ENCODE peak calls at places on chromosomes 4 and X, in six cellular contexts. X is K562, W is spleen, T is HCT116, D is sigmoid colon, A is transverse colon. B is an unnamed sample.

GRCh38 chrX:141220342-141221008 is 21.8 kb downstream of the SPANXC start:
- DNase-seq in X (no peak), A (no peak), W (no peak), T (no peak), D (no peak), B (no peak)

GRCh38 chrX:40152173-40152705 is 54.5 kb upstream of the BCOR start:
- DNase-seq in D (peak), A (peak), X (peak), W (peak), T (no peak), B (peak)

GRCh38 chrX:151825927-151826471 is 86.7 kb upstream of the MAGEA4 start:
- DNase-seq in X (peak), A (no peak), T (no peak), D (no peak), W (no peak), B (no peak)

GRCh38 chrX:141405878-141406492 is 163.7 kb upstream of the SPANXC start:
- DNase-seq in D (no peak), W (no peak), T (no peak), X (no peak), A (no peak), B (no peak)

GRCh38 chrX:153886915-153887314 is 942 bp upstream of the L1CAM start:
- DNase-seq in X (no peak), T (no peak), D (no peak), A (no peak), W (no peak), B (no peak)

GRCh38 chr4:166014411-166014810 is 141.4 kb downstream of the TLL1 start:
- DNase-seq in T (no peak), W (no peak), D (no peak), X (no peak), A (peak), B (no peak)

GRCh38 chr4:184806246-184806550 is 19.6 kb downstream of the ACSL1 start:
- DNase-seq in W (no peak), T (no peak), X (no peak), D (no peak), A (no peak), B (no peak)

GRCh38 chrX:95076449-95076848 is 1402.4 kb downstream of the FAM133A start:
- DNase-seq in W (no peak), A (no peak), X (peak), D (no peak), T (no peak), B (no peak)

GRCh38 chrX:10450229-10450958 is 170.0 kb downstream of the MID1 start:
- DNase-seq in D (no peak), X (no peak), W (no peak), T (no peak), A (no peak), B (no peak)

GRCh38 chrX:142186103-142186502 is 19.0 kb downstream of the MAGEC2 start:
- DNase-seq in W (no peak), T (no peak), D (no peak), A (no peak), X (no peak), B (no peak)

GRCh38 chrX:96481831-96482230 is 202.8 kb upstream of the DIAPH2 start:
- DNase-seq in A (no peak), X (no peak), W (no peak), T (no peak), D (no peak), B (no peak)

GRCh38 chrX:139213241-139213709 is 317.3 kb upstream of the F9 start:
- DNase-seq in A (no peak), X (peak), T (no peak), W (no peak), D (no peak), B (no peak)

GRCh38 chrX:85052636-85053343 is 49.1 kb downstream of the APOOL start:
- DNase-seq in D (no peak), T (peak), W (no peak), A (no peak), X (peak), B (no peak)

GRCh38 chr4:14428125-14428524 is 574.2 kb upstream of the CPEB2 start:
- DNase-seq in T (no peak), W (no peak), D (no peak), X (no peak), A (no peak), B (no peak)

GRCh38 chr4:94746746-94747145 is 11.0 kb upstream of the BMPR1B start:
- DNase-seq in T (no peak), W (no peak), D (no peak), X (no peak), A (no peak), B (no peak)

GRCh38 chrX:42290608-42291007 is 367.3 kb upstream of the CASK start:
- DNase-seq in T (peak), D (no peak), A (no peak), X (no peak), W (no peak), B (no peak)

GRCh38 chr4:101258782-101259353 is 88.5 kb downstream of the PPP3CA start:
- DNase-seq in W (no peak), T (no peak), X (no peak), A (no peak), D (no peak), B (no peak)

GRCh38 chr4:185463541-185463940 is 8.0 kb downstream of the CCDC110 start:
- DNase-seq in T (no peak), X (no peak), D (no peak), W (no peak), A (no peak), B (no peak)

GRCh38 chr4:82905205-82905604 is 4.7 kb downstream of the THAP9 start:
- DNase-seq in X (no peak), T (no peak), D (no peak), A (no peak), W (no peak), B (no peak)

GRCh38 chr4:80017125-80017854 is 55.7 kb downstream of the ANTXR2 start:
- DNase-seq in W (no peak), D (no peak), T (no peak), A (no peak), X (no peak), B (no peak)

GRCh38 chr4:40837094-40837870 is 87.5 kb downstream of the NSUN7 start:
- DNase-seq in D (peak), A (no peak), W (no peak), T (no peak), X (no peak), B (peak)

GRCh38 chrX:130702867-130703707 is 199.9 kb downstream of the ENOX2 start:
- DNase-seq in X (no peak), T (no peak), W (no peak), D (no peak), A (no peak), B (no peak)

GRCh38 chr4:71338846-71339593 is at the start of gene SLC4A4:
- DNase-seq in W (no peak), D (no peak), A (no peak), T (no peak), X (peak), B (no peak)

GRCh38 chrX:132615396-132616131 is 126.7 kb upstream of the MBNL3 start:
- DNase-seq in D (no peak), W (no peak), A (peak), X (peak), T (peak), B (peak)

GRCh38 chr4:83010522-83011318 is at the start of gene LIN54:
- DNase-seq in A (peak), T (peak), X (peak), W (peak), D (peak), B (peak)

GRCh38 chr4:40247350-40247749 is 50.5 kb downstream of the RHOH start:
- DNase-seq in D (no peak), T (no peak), X (no peak), A (peak), W (peak), B (no peak)

GRCh38 chrX:65266482-65266881 is 268.1 kb downstream of the LAS1L start:
- DNase-seq in D (no peak), T (no peak), X (no peak), A (no peak), W (no peak), B (no peak)

GRCh38 chrX:41956027-41956426 is 32.7 kb upstream of the CASK start:
- DNase-seq in X (peak), D (no peak), T (no peak), W (no peak), A (no peak), B (no peak)

GRCh38 chr4:48472794-48473193 is 10.3 kb upstream of the SLC10A4 start:
- DNase-seq in A (no peak), W (no peak), D (no peak), T (no peak), X (no peak), B (no peak)

GRCh38 chrX:131609480-131609879 is 65.6 kb downstream of the OR13H1 start:
- DNase-seq in X (peak), W (no peak), A (no peak), D (no peak), T (no peak), B (no peak)

GRCh38 chr4:165873298-165874071 is 448 bp downstream of the TLL1 start:
- DNase-seq in W (peak), T (no peak), D (peak), X (no peak), A (no peak), B (peak)

GRCh38 chr4:59258002-59258401 is 1942.1 kb upstream of the ADGRL3 start:
- DNase-seq in X (no peak), D (no peak), A (no peak), W (no peak), T (no peak), B (no peak)
- TF ChIP-seq POLR2A in X (no peak), D (no peak), A (no peak), W (no peak), T (no peak), B (no peak)

DNA sequence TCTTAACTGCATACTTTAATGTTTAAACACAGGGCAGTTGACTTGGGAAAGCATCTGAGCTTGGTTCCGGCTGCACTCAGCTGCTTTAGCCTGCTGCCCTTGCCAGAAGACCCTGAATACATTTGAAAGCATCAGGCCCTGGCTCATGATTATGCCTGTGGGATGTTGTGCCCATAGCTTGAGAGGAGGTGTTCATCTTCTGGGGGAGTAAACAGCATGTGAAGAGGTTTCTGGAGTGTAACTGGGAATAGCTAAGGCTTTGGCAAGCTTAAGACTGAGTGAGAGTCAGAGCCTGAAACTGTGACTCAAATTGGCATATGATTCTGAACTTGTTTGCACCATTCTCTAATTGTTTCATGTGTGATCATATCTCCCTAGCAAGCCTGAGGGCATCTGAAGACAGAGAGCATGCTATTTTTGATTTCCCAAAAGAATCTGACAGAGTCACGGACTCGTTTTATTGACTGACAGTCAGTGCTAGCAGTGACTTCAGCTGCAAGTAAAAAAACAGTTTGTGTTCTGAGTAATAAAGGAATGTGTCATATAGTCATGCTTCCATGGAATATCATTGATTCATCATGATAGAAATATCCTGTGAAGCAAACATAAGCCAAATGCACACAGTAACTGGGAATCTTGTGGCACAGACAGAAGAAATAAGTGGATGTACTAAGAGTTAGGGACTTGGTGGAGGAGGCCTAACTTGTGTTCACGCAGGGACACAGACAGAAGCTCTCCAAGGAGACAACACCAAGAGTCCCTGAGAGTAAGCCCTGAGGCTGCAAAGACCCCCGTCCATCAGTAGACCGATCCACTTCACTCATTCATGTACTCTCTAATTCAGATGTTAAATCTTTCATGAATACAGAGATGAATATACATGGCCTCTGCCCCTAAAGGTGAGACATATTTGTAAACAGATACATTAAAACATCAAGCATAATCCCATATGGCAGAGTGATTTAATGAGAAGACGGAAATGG is 100.7 kb downstream of the SYNPO2 start:
- DNase-seq in W (no peak), A (no peak), X (no peak), D (peak), T (no peak), B (no peak)
- TF ChIP-seq POLR2AphosphoS5 in W (no peak), A (peak), X (no peak), D (peak), T (no peak), B (peak)

GRCh38 chrX:81202413-81202794 is 502 bp downstream of the SH3BGRL start:
- DNase-seq in W (no peak), T (no peak), D (no peak), A (no peak), X (peak), B (no peak)

GRCh38 chrX:81202989-81203388 is 1.1 kb downstream of the SH3BGRL start:
- DNase-seq in W (no peak), A (no peak), D (no peak), T (no peak), X (peak), B (no peak)

GRCh38 chrX:81206471-81206870 is 4.6 kb downstream of the SH3BGRL start:
- DNase-seq in T (no peak), W (no peak), X (no peak), A (no peak), D (no peak), B (no peak)

DNA sequence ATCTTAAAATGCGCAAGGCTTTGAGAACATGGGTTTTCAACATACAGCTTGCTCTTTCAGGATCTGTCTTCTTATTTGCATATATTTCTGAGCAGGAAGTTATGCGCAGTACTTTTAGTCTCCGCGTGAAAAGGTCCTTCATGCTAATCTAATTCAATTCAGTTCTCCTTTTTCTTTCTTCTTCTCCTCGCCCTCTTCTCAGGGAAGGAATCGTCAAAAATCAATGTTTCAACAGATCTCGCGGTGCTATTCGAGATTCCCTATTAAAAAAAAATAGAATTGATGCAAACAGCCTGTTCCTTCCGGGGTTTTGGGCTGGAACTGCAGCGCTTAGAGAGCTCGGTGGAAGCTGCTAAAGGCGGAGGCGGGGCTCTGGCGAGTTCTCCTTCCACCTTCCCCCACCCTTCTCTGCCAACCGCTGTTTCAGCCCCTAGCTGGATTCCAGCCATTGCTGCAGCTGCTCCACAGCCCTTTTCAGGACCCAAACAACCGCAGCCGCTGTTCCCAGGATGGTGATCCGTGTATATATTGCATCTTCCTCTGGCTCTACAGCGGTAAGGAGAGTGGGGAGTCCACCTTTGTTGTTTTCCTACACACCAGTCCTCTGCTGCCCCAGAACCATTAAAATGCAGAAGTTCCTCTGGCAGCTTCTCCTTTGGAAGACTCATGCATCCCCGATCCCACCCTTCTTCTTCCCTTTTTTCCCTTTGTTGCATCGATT is at the start of the genes HMGN5 and SH3BGRL:
- DNase-seq in A (peak), D (peak), T (peak), W (peak), X (peak), B (peak)
- TF ChIP-seq POLR2A in A (peak), D (no peak), T (peak), W (no peak), X (peak), B (no peak)

DNA sequence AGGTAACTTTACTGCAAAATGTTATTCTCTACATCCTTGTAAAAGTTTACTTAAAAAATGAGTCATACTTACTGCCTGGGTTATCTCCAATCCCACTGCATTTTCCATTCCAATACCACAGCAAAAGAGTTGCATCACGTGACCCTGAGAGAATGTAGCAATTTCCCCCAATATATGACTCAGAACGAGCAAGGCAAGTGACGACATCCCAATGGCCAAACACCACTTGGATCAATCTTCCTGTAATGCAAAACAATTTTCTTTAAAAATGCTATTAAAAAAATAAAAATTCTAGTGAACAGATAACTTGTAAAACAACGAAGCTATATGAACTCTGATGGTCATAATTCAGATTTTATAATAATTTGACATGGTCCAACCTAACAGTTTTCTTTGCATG is 224.3 kb downstream of the DCLK2 start:
- DNase-seq in A (no peak), T (peak), D (peak), X (peak), W (no peak), B (no peak)
- TF ChIP-seq POLR2AphosphoS5 in A (peak), T (no peak), D (peak), X (no peak), W (no peak), B (no peak)

GRCh38 chr4:1745165-1745564 is 23.8 kb downstream of the TACC3 start:
- DNase-seq in D (no peak), X (no peak), T (no peak), A (no peak), W (no peak), B (no peak)
- TF ChIP-seq POLR2A in D (no peak), X (peak), T (no peak), A (no peak), W (no peak), B (no peak)

GRCh38 chr4:105471566-105472176 is 2.2 kb downstream of the PPA2 start:
- DNase-seq in D (peak), A (peak), X (peak), T (peak), W (peak), B (peak)
- TF ChIP-seq POLR2AphosphoS5 in D (no peak), A (no peak), X (peak), T (no peak), W (no peak), B (peak)

GRCh38 chrX:56995271-56995994 is at the start of gene SPIN3:
- DNase-seq in T (peak), W (peak), D (peak), X (peak), A (peak), B (peak)
- TF ChIP-seq POLR2A in T (peak), W (no peak), D (peak), X (peak), A (peak), B (peak)

GRCh38 chr4:86939123-86939522 is 4.3 kb downstream of the AFF1 start:
- DNase-seq in W (no peak), T (no peak), X (no peak), A (no peak), D (no peak), B (no peak)

GRCh38 chr4:86934147-86934771 is 552 bp upstream of the AFF1 start:
- DNase-seq in W (no peak), T (no peak), D (no peak), A (peak), X (peak), B (peak)

GRCh38 chr4:86935833-86936721 is 1.3 kb downstream of the AFF1 start:
- DNase-seq in X (peak), T (peak), A (peak), D (peak), W (peak), B (peak)

GRCh38 chr4:86935499-86935832 is 655 bp downstream of the AFF1 start:
- DNase-seq in T (no peak), W (no peak), X (peak), A (no peak), D (no peak), B (peak)

GRCh38 chr4:86934772-86935498 is at the start of gene AFF1:
- DNase-seq in W (peak), X (peak), T (peak), D (peak), A (peak), B (peak)
- TF ChIP-seq POLR2AphosphoS5 in W (peak), X (peak), T (peak), D (peak), A (peak), B (peak)

DNA sequence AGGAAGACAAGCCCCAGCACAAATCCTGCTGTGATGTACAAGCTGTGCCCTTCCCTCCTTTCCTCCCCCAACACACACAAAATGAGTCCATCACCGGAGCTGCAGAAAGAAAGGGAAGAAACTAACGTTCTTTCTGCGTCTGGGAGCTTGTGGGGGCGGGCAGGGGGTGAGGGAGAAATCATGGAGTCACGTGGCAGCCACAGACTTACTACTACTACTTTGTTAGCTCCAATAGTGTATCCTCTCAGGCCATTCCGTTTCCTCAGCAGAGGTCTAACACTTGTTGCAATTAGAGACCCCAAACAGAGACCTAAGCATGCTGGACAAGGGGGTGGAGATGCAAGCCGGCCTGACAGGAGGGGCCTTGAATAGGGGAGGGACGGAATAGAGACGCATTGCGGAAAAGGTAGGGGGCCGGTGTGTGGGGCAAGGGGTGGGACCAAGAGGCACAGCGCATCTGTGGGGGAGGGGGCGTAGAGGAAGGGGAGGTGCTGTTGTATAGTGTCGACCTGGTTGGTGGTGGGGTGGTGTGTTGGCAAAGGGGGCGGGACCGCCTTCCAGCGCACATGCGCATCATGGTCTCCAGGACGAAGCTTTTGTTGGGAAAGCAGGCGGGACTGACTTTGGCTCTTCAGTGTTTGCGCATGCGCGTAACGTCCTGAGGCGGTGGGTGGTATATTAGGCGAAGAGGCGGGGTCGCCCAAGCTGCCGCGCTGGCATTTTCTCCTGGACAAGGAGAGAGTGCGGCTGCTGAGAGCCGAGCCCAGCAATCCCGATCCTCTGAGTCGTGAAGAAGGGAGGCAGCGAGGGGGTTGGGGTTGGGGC is at the start of gene MAGED1:
- DNase-seq in D (peak), W (peak), T (no peak), X (no peak), A (peak), B (peak)
- TF ChIP-seq POLR2A in D (peak), W (no peak), T (no peak), X (no peak), A (peak), B (peak)

B was measured in prostate gland.